ENCODE peak calls at places on chromosomes 3 and 15, in five cellular contexts. N is mesendoderm; U is NCI-H1694; V is stimulated activated CD8-positive, alpha-beta memory T cell treated with anti-CD3 and anti-CD28 coated beads, Interleukin-15, amount 100 ng/mL, for 1 hour; I is ELR. R is an unnamed sample.

GRCh38 chr3:4271834-4272233 is 31.3 kb upstream of the SETMAR start:
- DNase-seq in N (peak), U (peak), V (no peak), I (peak), R (no peak)

GRCh38 chr3:22117751-22118346 is 366.8 kb upstream of the ZNF385D start:
- DNase-seq in N (peak), U (no peak), V (no peak), I (peak), R (no peak)

GRCh38 chr3:187689984-187690383 is 12.4 kb downstream of the RTP2 start:
- DNase-seq in N (no peak), U (no peak), V (no peak), I (peak), R (no peak)

GRCh38 chr3:159443266-159443665 is 545.4 kb upstream of the IL12A start:
- DNase-seq in N (no peak), U (no peak), V (no peak), I (no peak), R (no peak)

GRCh38 chr15:71141572-71141971 is 26.3 kb downstream of the THSD4 start:
- DNase-seq in N (no peak), U (no peak), V (no peak), I (no peak), R (no peak)

GRCh38 chr3:24773798-24774197 is 279.1 kb upstream of the THRB start:
- DNase-seq in N (peak), U (no peak), V (no peak), I (peak), R (peak)

GRCh38 chr3:154981201-154981600 is 98.9 kb upstream of the MME start:
- DNase-seq in N (no peak), U (no peak), V (no peak), I (no peak), R (no peak)

GRCh38 chr3:192284443-192285072 is 442.8 kb downstream of the FGF12 start:
- DNase-seq in N (peak), U (no peak), V (no peak), I (no peak), R (no peak)

GRCh38 chr3:19065027-19065426 is 83.3 kb upstream of the KCNH8 start:
- DNase-seq in N (peak), U (no peak), V (no peak), I (no peak), R (no peak)

GRCh38 chr3:181017690-181018089 is 28.2 kb upstream of the DNAJC19 start:
- DNase-seq in N (peak), U (no peak), V (no peak), I (peak), R (no peak)